ENCODE peak calls at places on chromosome 11, in four cellular contexts. L is HCT116, N is K562, F is H1. C is an unnamed sample.

GRCh38 chr11:62409831-62410230 is 9.0 kb upstream of the SCGB1A1 start:
- DNase-seq in N (no peak), L (no peak), F (no peak), C (no peak)

GRCh38 chr11:132402056-132402684 is 1031.8 kb downstream of the NTM start:
- DNase-seq in L (no peak), N (no peak), F (peak; percentile 46), C (peak; percentile 24)

GRCh38 chr11:60918941-60919275 is 5.0 kb downstream of the TMEM109 start:
- DNase-seq in L (no peak), N (no peak), F (no peak), C (no peak)

GRCh38 chr11:130180491-130180890 is 20.9 kb downstream of the ST14 start:
- DNase-seq in F (no peak), N (no peak), L (no peak), C (no peak)

GRCh38 chr11:33633251-33634003 is 67.2 kb downstream of the C11orf91 start:
- DNase-seq in F (peak; percentile 17), L (peak; percentile 98), N (no peak), C (no peak)

GRCh38 chr11:130778026-130778425 is 138.3 kb downstream of the SNX19 start:
- DNase-seq in L (no peak), N (no peak), F (no peak), C (no peak)

GRCh38 chr11:104134760-104135159 is 29.2 kb downstream of the PDGFD start:
- DNase-seq in L (no peak), N (no peak), F (no peak), C (no peak)

GRCh38 chr11:17012712-17013547 is 1.3 kb downstream of the PLEKHA7 start:
- DNase-seq in L (peak; percentile 12), F (no peak), N (no peak), C (no peak)

GRCh38 chr11:19437760-19438159 is 197.0 kb upstream of the E2F8 start:
- DNase-seq in F (no peak), L (no peak), N (no peak), C (no peak)

GRCh38 chr11:19433791-19434190 is 193.0 kb upstream of the E2F8 start:
- DNase-seq in L (no peak), N (no peak), F (no peak), C (no peak)

GRCh38 chr11:19435306-19435989 is 194.7 kb upstream of the E2F8 start:
- DNase-seq in F (no peak), N (no peak), L (no peak), C (no peak)

GRCh38 chr11:19433367-19433766 is 192.6 kb upstream of the E2F8 start:
- DNase-seq in N (no peak), L (no peak), F (no peak), C (peak; percentile 80)

GRCh38 chr11:19436932-19437331 is 196.2 kb upstream of the E2F8 start:
- DNase-seq in N (no peak), F (no peak), L (no peak), C (no peak)
- TF ChIP-seq EGR1 in N (no peak), F (no peak), L (no peak), C (no peak)

GRCh38 chr11:128330203-128330602 is 257.2 kb downstream of the ETS1 start:
- DNase-seq in N (no peak), L (no peak), F (no peak), C (no peak)

GRCh38 chr11:128331317-128331716 is 256.0 kb downstream of the ETS1 start:
- DNase-seq in F (no peak), N (no peak), L (no peak), C (no peak)

GRCh38 chr11:128336203-128336602 is 251.2 kb downstream of the ETS1 start:
- DNase-seq in N (no peak), F (no peak), L (no peak), C (no peak)

GRCh38 chr11:128335729-128336128 is 251.6 kb downstream of the ETS1 start:
- DNase-seq in N (no peak), F (no peak), L (no peak), C (no peak)

DNA sequence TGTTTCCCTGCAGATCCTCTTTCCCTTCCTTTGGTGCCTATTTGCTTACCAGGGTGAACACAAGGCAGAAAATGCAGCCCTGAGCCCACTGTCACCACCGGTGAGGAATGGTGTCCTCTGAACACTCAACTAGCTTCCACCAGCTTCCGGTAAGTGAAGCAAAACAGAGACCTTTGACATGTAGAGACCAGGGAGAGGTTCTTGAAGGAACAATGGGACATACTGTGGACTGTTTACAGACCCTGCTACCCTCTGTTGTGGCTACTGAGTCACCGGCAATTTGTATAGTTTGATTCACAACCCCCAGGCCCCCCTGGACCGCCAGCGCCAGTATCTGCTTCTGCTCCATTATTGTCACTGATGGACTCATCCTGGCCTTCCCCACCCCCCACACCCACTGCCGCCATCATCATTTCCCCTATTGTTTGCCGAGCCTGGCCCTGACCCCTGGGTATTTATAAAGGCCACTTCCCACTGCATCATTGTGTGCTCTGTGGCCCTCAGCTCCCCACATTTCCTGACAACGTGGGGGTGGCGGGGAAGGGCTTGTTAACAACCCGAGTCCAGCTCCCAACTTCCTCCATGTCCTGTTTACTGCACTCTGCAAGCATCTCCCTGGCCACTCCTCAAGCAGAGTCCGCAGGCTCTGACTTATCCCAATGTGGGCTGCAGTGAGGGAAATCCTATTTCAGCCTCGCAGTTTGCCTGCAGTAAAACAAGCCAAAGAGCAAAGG is 252.9 kb downstream of the ETS1 start:
- DNase-seq in F (no peak), N (no peak), L (no peak), C (no peak)
- TF ChIP-seq EGR1 in F (no peak), N (no peak), L (no peak), C (no peak)

GRCh38 chr11:102437727-102438126 is 14.8 kb downstream of the TMEM123 start:
- DNase-seq in L (no peak), F (no peak), N (no peak), C (no peak)

GRCh38 chr11:102435688-102436087 is 16.9 kb downstream of the TMEM123 start:
- DNase-seq in F (no peak), N (no peak), L (no peak), C (no peak)

GRCh38 chr11:102436546-102436945 is 16.0 kb downstream of the TMEM123 start:
- DNase-seq in N (no peak), L (no peak), F (no peak), C (no peak)

GRCh38 chr11:102437026-102437425 is 15.5 kb downstream of the TMEM123 start:
- DNase-seq in N (no peak), F (no peak), L (no peak), C (no peak)

GRCh38 chr11:102438311-102439062 is 14.1 kb downstream of the TMEM123 start:
- DNase-seq in F (no peak), N (no peak), L (no peak), C (no peak)
- TF ChIP-seq EGR1 in F (no peak), N (no peak), L (no peak), C (no peak)

DNA sequence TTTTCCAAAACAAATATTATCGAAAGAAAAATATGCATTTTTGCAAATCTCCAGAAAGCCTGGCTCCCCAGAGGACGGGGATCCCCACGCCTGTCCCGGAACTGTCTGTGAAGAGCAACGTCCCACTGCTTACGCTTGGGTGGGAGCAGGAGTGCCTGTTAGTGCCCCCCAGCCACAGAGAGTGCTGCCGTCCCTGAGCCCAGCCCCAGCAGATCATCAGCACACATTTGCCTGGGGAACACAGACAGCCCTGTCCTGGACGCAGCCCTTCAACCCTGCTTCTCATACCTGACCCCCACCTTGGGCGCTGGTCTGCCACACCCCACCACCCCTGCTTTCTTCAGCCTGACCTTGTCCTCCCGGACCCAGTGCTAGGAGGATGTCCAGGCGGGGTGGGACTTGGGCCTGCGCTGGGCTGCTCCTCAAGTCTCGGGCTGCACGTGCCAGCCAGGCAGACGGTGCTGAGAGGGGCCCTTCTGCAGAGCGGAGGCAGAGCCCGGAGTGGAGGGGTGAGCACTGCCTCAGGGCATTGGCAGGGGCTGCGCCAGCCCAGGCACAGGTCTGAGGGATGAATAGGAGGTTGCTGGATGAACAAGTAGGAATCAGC is 119.2 kb downstream of the KCNQ1OT1 start:
- DNase-seq in L (no peak), N (no peak), F (no peak), C (no peak)
- TF ChIP-seq EGR1 in L (no peak), N (no peak), F (no peak), C (no peak)

DNA sequence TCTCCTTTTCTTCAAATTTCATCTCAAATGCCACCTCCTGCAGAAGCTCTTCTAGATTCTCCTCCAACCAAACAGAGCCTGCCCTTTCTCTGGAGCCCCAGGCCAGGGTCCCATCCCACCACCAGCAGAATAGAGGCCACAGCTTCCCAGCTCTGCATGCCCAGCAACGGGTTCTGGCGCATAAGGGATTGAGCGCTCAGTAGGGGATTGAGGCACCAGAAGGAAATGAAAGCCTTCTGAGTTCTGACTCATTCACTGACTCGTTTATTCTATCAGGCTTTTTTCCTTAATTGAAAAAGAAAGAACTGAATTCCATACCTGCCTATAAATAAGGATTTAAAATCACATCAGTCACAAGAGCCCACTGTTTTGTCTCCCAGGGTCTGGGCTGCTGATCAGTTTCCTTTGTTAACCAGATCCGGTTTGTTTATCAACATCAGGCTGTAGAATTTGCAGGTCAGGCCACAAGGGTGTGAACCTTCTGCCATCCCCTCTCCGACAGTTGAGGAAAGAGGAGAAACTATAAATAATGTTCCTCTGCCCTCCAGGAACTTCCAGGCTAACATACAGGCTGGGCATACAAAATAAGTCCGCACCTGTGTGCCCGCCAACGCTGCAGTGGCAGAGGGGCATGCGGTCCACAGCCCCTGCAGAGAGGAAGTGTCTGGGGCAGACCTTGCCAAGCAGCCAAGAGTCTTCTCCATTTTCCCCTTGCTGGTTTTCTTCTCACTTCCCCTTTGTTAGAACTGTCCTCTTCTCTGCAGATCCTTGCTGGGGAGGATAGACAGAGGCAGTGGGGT is 63.5 kb upstream of the PRDM11 start:
- DNase-seq in F (no peak), N (no peak), L (no peak), C (no peak)
- TF ChIP-seq EGR1 in F (no peak), N (no peak), L (no peak), C (no peak)

GRCh38 chr11:20156876-20157613 is 3.2 kb downstream of the DBX1 start:
- DNase-seq in F (no peak), N (no peak), L (no peak), C (no peak)
- TF ChIP-seq EGR1 in F (no peak), N (peak; percentile 4), L (no peak), C (no peak)

DNA sequence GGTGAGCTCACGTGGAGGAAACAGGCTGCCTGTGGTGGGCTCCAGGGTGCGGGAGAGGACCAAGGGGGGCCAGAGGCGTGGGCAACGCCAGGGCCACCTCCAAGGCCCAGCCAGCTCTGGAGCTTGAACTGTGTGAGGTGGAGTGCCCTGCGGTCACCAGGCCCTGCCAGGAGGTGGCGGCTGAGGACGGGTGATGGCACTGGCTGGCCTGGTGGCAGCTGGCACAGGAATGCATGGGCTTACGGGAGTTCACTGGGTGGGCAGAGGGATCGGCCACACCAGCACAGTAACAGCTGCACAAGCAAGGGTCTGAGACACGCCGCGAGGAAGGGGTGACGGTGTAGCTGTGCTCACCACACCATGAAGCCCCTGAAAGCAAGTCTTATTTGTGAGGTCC is 15.8 kb downstream of the TOLLIP start:
- DNase-seq in F (no peak), N (no peak), L (no peak), C (no peak)
- TF ChIP-seq EGR1 in F (no peak), N (no peak), L (no peak), C (no peak)

C was measured in GM12878.